ENCODE peak calls at places on chromosome 12, in four cellular contexts. One of them, this sample, is unnamed.

GRCh38 chr12:28313631-28314030 is 123.4 kb downstream of the CCDC91 start:
- DNase-seq in EL: peak
- DNase-seq in RPMI7951: peak
- DNase-seq in C1 segment of cervical spinal cord: no peak
- DNase-seq in this sample: no peak

GRCh38 chr12:31629756-31630732 is 29.4 kb upstream of the ETFBKMT start:
- DNase-seq in EL: no peak
- DNase-seq in RPMI7951: peak
- DNase-seq in C1 segment of cervical spinal cord: no peak
- DNase-seq in this sample: peak

GRCh38 chr12:120095356-120096135 is 21.0 kb downstream of the RAB35 start:
- DNase-seq in EL: no peak
- DNase-seq in RPMI7951: no peak
- DNase-seq in C1 segment of cervical spinal cord: no peak
- DNase-seq in this sample: no peak

GRCh38 chr12:53725824-53726223 is 1.4 kb downstream of the CALCOCO1 start:
- DNase-seq in EL: peak
- DNase-seq in RPMI7951: no peak
- DNase-seq in C1 segment of cervical spinal cord: no peak
- DNase-seq in this sample: no peak

GRCh38 chr12:67048371-67048770 is 220.8 kb upstream of the CAND1 start:
- DNase-seq in EL: no peak
- DNase-seq in RPMI7951: no peak
- DNase-seq in C1 segment of cervical spinal cord: no peak
- DNase-seq in this sample: no peak

GRCh38 chr12:95633049-95633545 is 81.8 kb upstream of the USP44 start:
- DNase-seq in EL: peak
- DNase-seq in RPMI7951: peak
- DNase-seq in C1 segment of cervical spinal cord: no peak
- DNase-seq in this sample: peak

GRCh38 chr12:12788675-12789368 is 3.4 kb downstream of the APOLD1 start:
- DNase-seq in EL: peak
- DNase-seq in RPMI7951: peak
- DNase-seq in C1 segment of cervical spinal cord: peak
- DNase-seq in this sample: peak

GRCh38 chr12:26845984-26846383 is 13.0 kb upstream of the ITPR2 start:
- DNase-seq in EL: no peak
- DNase-seq in RPMI7951: no peak
- DNase-seq in C1 segment of cervical spinal cord: no peak
- DNase-seq in this sample: peak

GRCh38 chr12:50637870-50638481 is 125.9 kb upstream of the ATF1 start:
- DNase-seq in EL: peak
- DNase-seq in RPMI7951: peak
- DNase-seq in C1 segment of cervical spinal cord: no peak
- DNase-seq in this sample: no peak

GRCh38 chr12:20807192-20808080 is 3.1 kb upstream of the SLCO1B3 start:
- DNase-seq in EL: no peak
- DNase-seq in RPMI7951: no peak
- DNase-seq in C1 segment of cervical spinal cord: no peak
- DNase-seq in this sample: no peak

GRCh38 chr12:93714382-93714781 is 37.2 kb downstream of the CRADD start:
- DNase-seq in EL: peak
- DNase-seq in RPMI7951: peak
- DNase-seq in C1 segment of cervical spinal cord: no peak
- DNase-seq in this sample: no peak

GRCh38 chr12:4372653-4373052 is 6.9 kb downstream of the FGF23 start:
- DNase-seq in EL: no peak
- DNase-seq in RPMI7951: no peak
- DNase-seq in C1 segment of cervical spinal cord: no peak
- DNase-seq in this sample: no peak

This sample was measured in adrenal gland.